ENCODE peak calls at places on chromosomes 7 and 10, in six cellular contexts. One of them, this sample, is unnamed. For H3K4me1, the result is how much of the 10 kb centered on the place peaks cover.

GRCh38 chr7:64562246-64562620 is 638 bp downstream of the ZNF680 start:
- DNase-seq in HepG2: no peak
- DNase-seq in transverse colon: no peak
- DNase-seq in stomach: no peak
- DNase-seq in prostate gland: no peak
- DNase-seq in HCT116: no peak
- DNase-seq in this sample: no peak

GRCh38 chr7:144738708-144739314 is 97.0 kb downstream of the TPK1 start:
- DNase-seq in stomach: no peak
- DNase-seq in HepG2: peak
- DNase-seq in transverse colon: no peak
- DNase-seq in HCT116: peak
- DNase-seq in prostate gland: peak
- DNase-seq in this sample: no peak

GRCh38 chr10:22481687-22482539 is 136.6 kb downstream of the SPAG6 start:
- DNase-seq in transverse colon: no peak
- DNase-seq in stomach: no peak
- DNase-seq in prostate gland: no peak
- DNase-seq in HCT116: no peak
- DNase-seq in HepG2: no peak
- DNase-seq in this sample: no peak

GRCh38 chr10:124665980-124666379 is 78.2 kb downstream of the FAM53B start:
- DNase-seq in transverse colon: no peak
- DNase-seq in HCT116: no peak
- DNase-seq in stomach: no peak
- DNase-seq in prostate gland: no peak
- DNase-seq in HepG2: no peak
- DNase-seq in this sample: no peak

GRCh38 chr7:92729751-92730150 is 106.6 kb downstream of the CDK6 start:
- DNase-seq in stomach: no peak
- DNase-seq in prostate gland: no peak
- DNase-seq in transverse colon: no peak
- DNase-seq in HepG2: no peak
- DNase-seq in HCT116: no peak
- DNase-seq in this sample: no peak

GRCh38 chr7:137850586-137850985 is 3.8 kb upstream of the DGKI start:
- DNase-seq in HepG2: no peak
- DNase-seq in prostate gland: no peak
- DNase-seq in HCT116: no peak
- DNase-seq in transverse colon: no peak
- DNase-seq in stomach: no peak
- DNase-seq in this sample: no peak

GRCh38 chr10:79976999-79977398 is 28.1 kb upstream of the SFTPD start:
- DNase-seq in HCT116: no peak
- DNase-seq in prostate gland: no peak
- DNase-seq in stomach: no peak
- DNase-seq in transverse colon: no peak
- DNase-seq in HepG2: no peak
- DNase-seq in this sample: no peak

GRCh38 chr7:107659666-107660065 is 962 bp upstream of the SLC26A4 start:
- DNase-seq in stomach: no peak
- DNase-seq in prostate gland: no peak
- DNase-seq in HCT116: peak
- DNase-seq in HepG2: no peak
- DNase-seq in transverse colon: no peak
- DNase-seq in this sample: no peak

GRCh38 chr7:4944939-4945338 is 14.0 kb downstream of the MMD2 start:
- DNase-seq in transverse colon: no peak
- DNase-seq in stomach: no peak
- DNase-seq in HCT116: no peak
- DNase-seq in HepG2: no peak
- DNase-seq in prostate gland: no peak
- DNase-seq in this sample: no peak

GRCh38 chr10:61821153-61821552 is 80.3 kb upstream of the ARID5B start:
- DNase-seq in HepG2: no peak
- DNase-seq in prostate gland: no peak
- DNase-seq in HCT116: no peak
- DNase-seq in transverse colon: no peak
- DNase-seq in stomach: no peak
- DNase-seq in this sample: no peak

GRCh38 chr10:113987805-113988204 is 55.9 kb upstream of the ADRB1 start:
- DNase-seq in transverse colon: no peak
- DNase-seq in HCT116: no peak
- DNase-seq in HepG2: no peak
- DNase-seq in stomach: no peak
- DNase-seq in prostate gland: no peak
- DNase-seq in this sample: peak

GRCh38 chr10:53253221-53253620 is 480.6 kb upstream of the MBL2 start:
- DNase-seq in HCT116: no peak
- DNase-seq in prostate gland: no peak
- DNase-seq in transverse colon: no peak
- DNase-seq in stomach: no peak
- DNase-seq in HepG2: no peak
- DNase-seq in this sample: no peak

GRCh38 chr7:77330169-77330882 is 85.8 kb downstream of the GSAP start:
- DNase-seq in stomach: no peak
- DNase-seq in prostate gland: no peak
- DNase-seq in HepG2: no peak
- DNase-seq in HCT116: no peak
- DNase-seq in transverse colon: no peak
- DNase-seq in this sample: no peak

GRCh38 chr7:156039971-156040677 is 227.9 kb upstream of the SHH start:
- DNase-seq in transverse colon: no peak
- DNase-seq in HCT116: no peak
- DNase-seq in stomach: no peak
- DNase-seq in prostate gland: no peak
- DNase-seq in HepG2: no peak
- DNase-seq in this sample: no peak

GRCh38 chr10:86254081-86254480 is 112.5 kb downstream of the GRID1 start:
- DNase-seq in HepG2: no peak
- DNase-seq in prostate gland: no peak
- DNase-seq in stomach: no peak
- DNase-seq in HCT116: no peak
- DNase-seq in transverse colon: no peak
- DNase-seq in this sample: no peak

GRCh38 chr10:43155716-43156115 is 17.5 kb downstream of the CSGALNACT2 start:
- DNase-seq in transverse colon: no peak
- DNase-seq in stomach: no peak
- DNase-seq in prostate gland: no peak
- DNase-seq in HepG2: no peak
- DNase-seq in HCT116: no peak
- DNase-seq in this sample: no peak

GRCh38 chr7:128362670-128363069 is 1.2 kb upstream of the PRRT4 start:
- DNase-seq in HCT116: no peak
- DNase-seq in transverse colon: no peak
- DNase-seq in HepG2: no peak
- DNase-seq in prostate gland: no peak
- DNase-seq in stomach: no peak
- DNase-seq in this sample: no peak

GRCh38 chr7:40717242-40717641 is 582.4 kb downstream of the SUGCT start:
- DNase-seq in prostate gland: no peak
- DNase-seq in HepG2: peak
- DNase-seq in stomach: peak
- DNase-seq in transverse colon: peak
- DNase-seq in HCT116: peak
- DNase-seq in this sample: peak

GRCh38 chr10:121741246-121741645 is 143.0 kb upstream of the FGFR2 start:
- DNase-seq in stomach: no peak
- DNase-seq in prostate gland: no peak
- DNase-seq in HCT116: no peak
- DNase-seq in HepG2: no peak
- DNase-seq in transverse colon: no peak
- DNase-seq in this sample: no peak

GRCh38 chr10:28503114-28503513 is 29.8 kb upstream of the WAC start:
- DNase-seq in HCT116: peak
- DNase-seq in transverse colon: peak
- DNase-seq in stomach: peak
- DNase-seq in HepG2: no peak
- DNase-seq in prostate gland: peak
- DNase-seq in this sample: no peak

DNA sequence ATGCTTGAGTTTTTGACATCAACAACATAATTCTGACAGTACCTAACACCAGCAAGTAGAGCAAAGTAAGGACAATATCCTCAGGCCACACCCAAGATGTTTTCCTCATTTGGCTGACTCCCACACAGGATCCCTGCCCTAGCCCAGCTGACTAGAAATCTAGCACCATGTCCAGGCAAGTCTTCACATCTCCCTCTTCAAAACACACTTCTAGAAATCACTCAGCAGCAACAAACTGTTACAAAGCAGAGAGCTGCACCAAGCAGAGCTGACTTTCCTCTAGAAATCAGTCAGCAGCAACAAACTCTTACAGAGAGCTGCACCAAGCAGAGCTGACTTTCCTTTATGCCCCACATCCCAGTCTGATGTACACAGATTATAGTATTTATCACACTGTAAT is 7.7 kb downstream of the TMEM168 start:
- DNase-seq in HCT116: no peak
- DNase-seq in prostate gland: no peak
- DNase-seq in transverse colon: no peak
- DNase-seq in stomach: no peak
- DNase-seq in HepG2: no peak
- DNase-seq in this sample: no peak
- TF ChIP-seq POLR2AphosphoS5 in HCT116: no peak
- TF ChIP-seq POLR2AphosphoS5 in prostate gland: no peak
- TF ChIP-seq POLR2AphosphoS5 in transverse colon: no peak
- TF ChIP-seq POLR2AphosphoS5 in stomach: no peak
- TF ChIP-seq POLR2AphosphoS5 in HepG2: no peak
- TF ChIP-seq POLR2AphosphoS5 in this sample: no peak

GRCh38 chr10:100615911-100616310 is 80.2 kb downstream of the HIF1AN start:
- DNase-seq in prostate gland: no peak
- DNase-seq in HepG2: no peak
- DNase-seq in stomach: no peak
- DNase-seq in HCT116: no peak
- DNase-seq in transverse colon: no peak
- DNase-seq in this sample: no peak
- H3K4me1 ChIP-seq in prostate gland: under half
- H3K4me1 ChIP-seq in HepG2: under half
- H3K4me1 ChIP-seq in stomach: under half
- H3K4me1 ChIP-seq in HCT116: under half
- H3K4me1 ChIP-seq in transverse colon: under half
- H3K4me1 ChIP-seq in this sample: under half

DNA sequence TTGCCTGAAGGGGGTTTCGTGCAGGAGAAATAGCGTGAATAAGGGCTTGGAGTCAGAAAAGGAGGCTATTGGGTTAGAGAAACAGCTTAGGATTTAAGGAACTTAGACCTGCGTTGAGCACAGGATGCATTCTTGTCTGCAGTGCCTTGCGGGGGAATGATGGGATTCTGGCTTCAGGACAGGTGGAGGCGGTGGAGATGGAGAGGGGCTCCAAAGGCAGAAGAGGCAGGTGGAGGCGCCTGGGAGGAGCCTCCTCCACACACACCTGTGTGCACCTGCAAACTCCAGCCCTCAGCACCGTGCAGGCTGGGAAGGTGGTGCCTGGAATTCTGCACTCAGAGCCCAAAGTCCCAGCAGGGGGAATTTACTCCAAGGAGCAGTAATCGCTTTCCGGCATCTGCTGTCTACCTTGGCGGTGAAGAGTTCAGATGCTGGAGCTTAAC is 1.8 kb downstream of the CLIP2 start:
- DNase-seq in transverse colon: peak
- DNase-seq in stomach: no peak
- DNase-seq in HCT116: no peak
- DNase-seq in prostate gland: no peak
- DNase-seq in HepG2: no peak
- DNase-seq in this sample: no peak
- H3K4me3 ChIP-seq in transverse colon: no peak
- H3K4me3 ChIP-seq in stomach: peak
- H3K4me3 ChIP-seq in HCT116: peak
- H3K4me3 ChIP-seq in prostate gland: no peak
- H3K4me3 ChIP-seq in HepG2: peak
- H3K4me3 ChIP-seq in this sample: no peak

DNA sequence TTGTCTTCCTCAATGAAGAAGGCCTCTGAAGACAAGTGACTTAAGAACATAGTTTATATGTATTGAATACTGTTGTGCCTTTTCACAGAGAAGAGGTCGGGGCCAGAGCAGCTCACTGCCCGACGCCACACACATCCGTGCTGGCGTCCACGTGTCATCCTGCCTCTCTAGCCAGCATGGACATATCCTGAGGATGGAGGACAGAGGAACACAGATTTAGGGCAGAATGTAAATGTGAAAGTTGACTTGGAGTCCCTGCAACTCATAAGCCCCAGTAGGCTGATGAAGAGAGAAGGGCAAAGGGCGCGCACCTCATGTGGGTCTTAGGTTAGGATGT is 1.3 kb downstream of the GPR146 start:
- DNase-seq in transverse colon: no peak
- DNase-seq in prostate gland: no peak
- DNase-seq in HCT116: no peak
- DNase-seq in HepG2: no peak
- DNase-seq in stomach: no peak
- DNase-seq in this sample: no peak
- TF ChIP-seq POLR2AphosphoS5 in transverse colon: no peak
- TF ChIP-seq POLR2AphosphoS5 in prostate gland: no peak
- TF ChIP-seq POLR2AphosphoS5 in HCT116: no peak
- TF ChIP-seq POLR2AphosphoS5 in HepG2: no peak
- TF ChIP-seq POLR2AphosphoS5 in stomach: no peak
- TF ChIP-seq POLR2AphosphoS5 in this sample: no peak

GRCh38 chr10:1177936-1178335 is 121.8 kb downstream of the WDR37 start:
- DNase-seq in transverse colon: no peak
- DNase-seq in HCT116: no peak
- DNase-seq in stomach: no peak
- DNase-seq in prostate gland: no peak
- DNase-seq in HepG2: no peak
- DNase-seq in this sample: peak

GRCh38 chr10:1180836-1181235 is 124.7 kb downstream of the WDR37 start:
- DNase-seq in prostate gland: no peak
- DNase-seq in HepG2: no peak
- DNase-seq in transverse colon: no peak
- DNase-seq in HCT116: no peak
- DNase-seq in stomach: no peak
- DNase-seq in this sample: peak

GRCh38 chr10:1180071-1180730 is 124.0 kb downstream of the WDR37 start:
- DNase-seq in stomach: no peak
- DNase-seq in transverse colon: no peak
- DNase-seq in HCT116: no peak
- DNase-seq in HepG2: no peak
- DNase-seq in prostate gland: no peak
- DNase-seq in this sample: peak

GRCh38 chr10:1179346-1180070 is 123.3 kb downstream of the WDR37 start:
- DNase-seq in transverse colon: no peak
- DNase-seq in HepG2: no peak
- DNase-seq in prostate gland: no peak
- DNase-seq in HCT116: no peak
- DNase-seq in stomach: no peak
- DNase-seq in this sample: peak

DNA sequence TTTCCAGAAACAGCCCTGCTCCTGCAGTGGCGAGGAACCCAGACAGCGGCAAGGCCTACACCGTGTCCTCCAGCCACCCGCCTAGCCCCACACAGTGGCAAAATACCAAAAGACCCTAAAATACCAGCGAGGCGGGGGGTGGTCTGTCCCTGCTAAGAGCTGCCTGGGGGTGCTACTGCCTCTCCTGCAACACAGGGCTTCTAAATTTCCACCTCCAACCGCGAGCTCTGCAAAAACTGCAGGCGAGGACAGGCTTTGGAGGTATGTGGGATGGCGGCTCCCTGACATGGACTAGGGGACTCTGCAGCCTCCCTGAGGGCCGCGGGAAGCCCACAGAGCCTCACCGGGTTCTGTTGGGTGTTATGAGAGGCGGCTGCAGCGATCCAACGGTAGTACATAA is 122.3 kb downstream of the WDR37 start:
- DNase-seq in transverse colon: no peak
- DNase-seq in HepG2: no peak
- DNase-seq in stomach: no peak
- DNase-seq in prostate gland: no peak
- DNase-seq in HCT116: no peak
- DNase-seq in this sample: peak
- H3K4me1 ChIP-seq in transverse colon: under half
- H3K4me1 ChIP-seq in HepG2: under half
- H3K4me1 ChIP-seq in stomach: under half
- H3K4me1 ChIP-seq in prostate gland: under half
- H3K4me1 ChIP-seq in HCT116: under half
- H3K4me1 ChIP-seq in this sample: under half

This sample was measured in upper lobe of left lung.